ENCODE peak calls at places on chromosomes 2 and 18, in four cellular contexts. I, J, H and S are unnamed samples.

GRCh38 chr18:3816601-3817363 is 366.8 kb downstream of the TGIF1 start:
- DNase-seq in I (peak; percentile 42), J (no peak), H (no peak), S (no peak)

GRCh38 chr2:218282173-218282991 is 9.9 kb downstream of the TMBIM1 start:
- DNase-seq in I (peak; percentile 96), J (no peak), H (no peak), S (no peak)

GRCh38 chr18:46388295-46388694 is 268.7 kb downstream of the LOXHD1 start:
- DNase-seq in I (no peak), J (no peak), H (no peak), S (no peak)

GRCh38 chr2:10385933-10386773 is 62.0 kb downstream of the ODC1 start:
- DNase-seq in I (peak; percentile 83), J (no peak), H (no peak), S (no peak)

GRCh38 chr18:1408331-1408835 is 503.7 kb downstream of the ADCYAP1 start:
- DNase-seq in I (peak; percentile 53), J (no peak), H (no peak), S (no peak)

GRCh38 chr18:57956495-57956894 is 87.5 kb upstream of the NEDD4L start:
- DNase-seq in I (peak; percentile 9), J (no peak), H (no peak), S (peak; percentile 64)

GRCh38 chr2:197191177-197191947 is 119.2 kb downstream of the ANKRD44 start:
- DNase-seq in I (peak; percentile 76), J (peak; percentile 64), H (no peak), S (no peak)

GRCh38 chr2:201116115-201116958 is at the start of gene CFLAR:
- DNase-seq in I (peak; percentile 63), J (peak; percentile 84), H (peak; percentile 65), S (peak; percentile 81)

GRCh38 chr2:26298638-26299393 is 47.1 kb upstream of the SELENOI start:
- DNase-seq in I (no peak), J (peak; percentile 12), H (peak; percentile 47), S (peak; percentile 42)

GRCh38 chr18:67232406-67232805 is 284.1 kb downstream of the DSEL start:
- DNase-seq in I (peak; percentile 67), J (no peak), H (no peak), S (no peak)

GRCh38 chr18:3264362-3264761 is 2.4 kb downstream of the MYL12B start:
- DNase-seq in I (no peak), J (no peak), H (no peak), S (peak; percentile 56)

GRCh38 chr2:84768840-84769239 is 112.0 kb downstream of the TRABD2A start:
- DNase-seq in I (peak; percentile 34), J (no peak), H (no peak), S (no peak)

GRCh38 chr18:79803611-79804051 is 5.9 kb downstream of the KCNG2 start:
- DNase-seq in I (no peak), J (no peak), H (no peak), S (no peak)

GRCh38 chr2:46943881-46944798 is 28.5 kb upstream of the MCFD2 start:
- DNase-seq in I (no peak), J (peak; percentile 74), H (no peak), S (no peak)

GRCh38 chr2:202002381-202002780 is 31.3 kb upstream of the FZD7 start:
- DNase-seq in I (no peak), J (no peak), H (no peak), S (no peak)

GRCh38 chr2:134190062-134190806 is 63.6 kb upstream of the MGAT5 start:
- DNase-seq in I (no peak), J (no peak), H (no peak), S (no peak)

GRCh38 chr2:54470241-54470938 is 14.3 kb downstream of the SPTBN1 start:
- DNase-seq in I (no peak), J (no peak), H (no peak), S (no peak)

GRCh38 chr2:12675801-12676200 is 40.9 kb upstream of the TRIB2 start:
- DNase-seq in I (no peak), J (no peak), H (no peak), S (no peak)

GRCh38 chr2:217964255-217964654 is 38.5 kb downstream of the TNS1 start:
- DNase-seq in I (no peak), J (no peak), H (peak; percentile 13), S (no peak)

GRCh38 chr2:37623971-37624897 is 47.2 kb downstream of the CDC42EP3 start:
- DNase-seq in I (peak; percentile 52), J (peak; percentile 37), H (no peak), S (no peak)

GRCh38 chr2:190627881-190628412 is 20.9 kb upstream of the NAB1 start:
- DNase-seq in I (no peak), J (peak; percentile 18), H (peak; percentile 35), S (no peak)

GRCh38 chr2:105274046-105274445 is 32.5 kb downstream of the GPR45 start:
- DNase-seq in I (no peak), J (no peak), H (no peak), S (no peak)

GRCh38 chr2:14804912-14805311 is 172.4 kb downstream of the LRATD1 start:
- DNase-seq in I (peak; percentile 18), J (no peak), H (no peak), S (no peak)

GRCh38 chr18:67007085-67007484 is 403.2 kb upstream of the CDH19 start:
- DNase-seq in I (no peak), J (no peak), H (no peak), S (no peak)

GRCh38 chr2:23269747-23270146 is 115.2 kb upstream of the KLHL29 start:
- DNase-seq in I (peak; percentile 13), J (no peak), H (no peak), S (no peak)

GRCh38 chr2:61948661-61949457 is 43.4 kb downstream of the COMMD1 start:
- DNase-seq in I (no peak), J (no peak), H (no peak), S (no peak)

GRCh38 chr2:21841341-21841740 is 717.6 kb downstream of the TDRD15 start:
- DNase-seq in I (no peak), J (no peak), H (no peak), S (no peak)

GRCh38 chr2:201643216-201643651 is at the start of gene TMEM237:
- DNase-seq in I (peak; percentile 37), J (peak; percentile 47), H (peak; percentile 46), S (no peak)

GRCh38 chr18:49362431-49362830 is 98.0 kb downstream of the DYM start:
- DNase-seq in I (no peak), J (no peak), H (no peak), S (no peak)

GRCh38 chr18:79732721-79733025 is 53.1 kb downstream of the CTDP1 start:
- DNase-seq in I (no peak), J (no peak), H (no peak), S (no peak)

GRCh38 chr18:80253871-80254492 is 6.7 kb upstream of the PARD6G start:
- DNase-seq in I (peak; percentile 22), J (no peak), H (no peak), S (no peak)

GRCh38 chr2:71417300-71418202 is 35.8 kb upstream of the DYSF start:
- DNase-seq in I (no peak), J (peak; percentile 14), H (no peak), S (no peak)

GRCh38 chr2:69835666-69836065 is 6.2 kb downstream of the GMCL1 start:
- DNase-seq in I (no peak), J (no peak), H (no peak), S (no peak)

GRCh38 chr2:25905126-25905525 is 26.8 kb upstream of the ASXL2 start:
- DNase-seq in I (no peak), J (no peak), H (no peak), S (no peak)

GRCh38 chr18:49590608-49591007 is 28.8 kb downstream of the LIPG start:
- DNase-seq in I (no peak), J (no peak), H (no peak), S (peak; percentile 70)

GRCh38 chr18:58559427-58560186 is 69.3 kb downstream of the ALPK2 start:
- DNase-seq in I (no peak), J (no peak), H (no peak), S (no peak)

GRCh38 chr18:49757513-49758262 is 55.6 kb downstream of the ACAA2 start:
- DNase-seq in I (no peak), J (no peak), H (no peak), S (no peak)

GRCh38 chr18:34834897-34835296 is 124.8 kb downstream of the DTNA start:
- DNase-seq in I (no peak), J (no peak), H (no peak), S (no peak)

GRCh38 chr2:47039502-47039870 is 115.6 kb downstream of the STPG4 start:
- DNase-seq in I (no peak), J (no peak), H (no peak), S (no peak)

DNA sequence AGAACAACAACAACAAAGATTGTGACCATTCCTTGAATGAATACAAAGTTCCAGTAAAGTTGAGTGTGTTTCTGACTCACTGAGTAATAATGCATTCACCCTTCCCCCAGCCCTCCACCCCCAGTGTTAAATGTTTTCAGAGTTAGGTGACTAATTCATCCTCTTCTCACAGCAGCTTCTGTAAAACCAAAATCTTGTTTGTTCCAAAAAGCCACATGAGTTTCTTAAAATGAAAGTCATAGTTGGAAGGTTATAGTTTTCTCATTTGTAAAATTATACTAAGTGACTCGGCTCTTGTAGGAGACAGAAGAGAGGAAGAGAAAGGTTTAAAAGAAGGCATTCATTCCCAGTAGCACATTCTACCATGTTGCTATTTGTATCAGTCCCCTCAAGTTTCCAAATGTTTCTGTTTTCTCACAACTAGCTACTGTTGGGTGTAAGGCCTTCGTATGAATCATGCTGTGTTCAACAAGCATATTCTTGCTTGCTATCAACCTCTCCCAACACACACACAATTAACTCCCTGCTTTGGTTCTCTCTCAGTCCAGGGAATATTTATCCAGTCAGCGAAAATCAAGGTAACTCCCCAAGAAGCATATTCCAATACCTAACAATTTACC is 75.3 kb downstream of the MBD2 start:
- DNase-seq in I (peak; percentile 91), J (no peak), H (no peak), S (no peak)
- H3K4me3 ChIP-seq in I (peak overlapping the region; percentile 55), J (no peak overlapping the region), H (no peak overlapping the region), S (no peak overlapping the region)

DNA sequence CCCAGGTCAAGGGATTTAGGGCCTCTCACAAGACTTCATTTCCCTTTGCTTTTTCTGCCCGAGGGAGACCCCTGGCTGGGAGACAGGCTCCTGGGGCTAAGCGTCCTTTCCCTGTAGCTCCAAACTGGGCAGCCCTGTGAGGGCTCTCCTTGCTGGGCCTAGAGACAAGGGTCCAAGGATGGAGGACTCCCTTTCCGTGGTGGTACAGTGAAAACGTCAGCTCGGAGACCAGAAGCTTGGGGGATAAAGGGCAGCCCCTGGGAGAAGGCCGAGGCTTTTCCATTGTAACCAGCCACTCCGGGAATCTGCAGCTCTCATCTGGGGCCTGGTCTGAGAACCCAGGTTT is 2.3 kb downstream of the SIX2 start:
- DNase-seq in I (no peak), J (no peak), H (no peak), S (no peak)
- H3K4me3 ChIP-seq in I (peak overlapping the region; percentile 74), J (no peak overlapping the region), H (no peak overlapping the region), S (no peak overlapping the region)

DNA sequence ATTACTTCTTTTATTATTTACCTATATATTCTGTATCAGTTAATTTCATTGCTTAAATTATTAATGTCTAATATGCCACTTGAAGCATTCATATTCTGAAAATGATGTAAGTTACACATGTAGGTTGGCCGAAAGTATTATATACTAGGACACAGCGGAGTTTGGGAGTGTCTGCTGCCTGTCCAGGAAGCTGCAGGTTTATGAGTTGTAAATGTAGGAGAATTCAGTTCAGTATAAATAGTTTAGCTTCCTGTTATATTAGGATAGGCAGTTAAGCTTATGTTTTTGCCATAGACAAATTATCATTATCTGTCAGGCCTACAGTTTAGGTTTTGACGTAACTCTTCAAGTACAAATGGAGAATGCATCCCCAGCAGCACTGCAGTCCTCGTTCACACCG is 18.9 kb upstream of the ZNF236 start:
- DNase-seq in I (no peak), J (no peak), H (no peak), S (no peak)
- H3K4me3 ChIP-seq in I (peak overlapping the region; percentile 55), J (no peak overlapping the region), H (no peak overlapping the region), S (no peak overlapping the region)

GRCh38 chr2:96906719-96907404 is 37.0 kb upstream of the SEMA4C start:
- DNase-seq in I (no peak), J (no peak), H (peak; percentile 71), S (no peak)
- H3K4me3 ChIP-seq in I (no peak overlapping the region), J (no peak overlapping the region), H (no peak overlapping the region), S (no peak overlapping the region)